ENCODE peak calls at places on chromosome 9, in four cellular contexts. Z, C, M and H are unnamed samples.
A peak's percentile ranks its signal among the peaks of the same experiment; 100 is the strongest.

GRCh38 chr9:100401042-100401441 is 25.9 kb upstream of the MSANTD3 start:
- DNase-seq in Z (no peak), C (no peak), M (no peak), H (no peak)

GRCh38 chr9:6758418-6759113 is 793 bp downstream of the KDM4C start:
- DNase-seq in Z (peak; percentile 61), C (peak; percentile 35), M (no peak), H (peak; percentile 39)

GRCh38 chr9:16012621-16013020 is 459.8 kb downstream of the CCDC171 start:
- DNase-seq in Z (no peak), C (no peak), M (peak; percentile 78), H (no peak)

GRCh38 chr9:71253021-71253420 is 131.6 kb upstream of the TRPM3 start:
- DNase-seq in Z (no peak), C (no peak), M (no peak), H (no peak)

GRCh38 chr9:76369583-76369982 is 24.6 kb downstream of the RFK start:
- DNase-seq in Z (peak; percentile 55), C (peak; percentile 25), M (peak; percentile 80), H (no peak)

GRCh38 chr9:94888775-94889174 is 162.3 kb downstream of the AOPEP start:
- DNase-seq in Z (no peak), C (no peak), M (no peak), H (no peak)

GRCh38 chr9:131589993-131590392 is 44.7 kb downstream of the PRRT1B start:
- DNase-seq in Z (no peak), C (no peak), M (no peak), H (no peak)

GRCh38 chr9:75812139-75812538 is 78.3 kb upstream of the PCSK5 start:
- DNase-seq in Z (no peak), C (no peak), M (no peak), H (no peak)

GRCh38 chr9:133979124-133979920 is 12.8 kb downstream of the VAV2 start:
- DNase-seq in Z (peak; percentile 63), C (peak; percentile 59), M (peak; percentile 27), H (peak; percentile 62)

GRCh38 chr9:134325813-134326753 is at the start of gene RXRA:
- DNase-seq in Z (peak; percentile 93), C (peak; percentile 90), M (peak; percentile 77), H (peak; percentile 89)

GRCh38 chr9:121217609-121218292 is 16.1 kb upstream of the RAB14 start:
- DNase-seq in Z (no peak), C (no peak), M (peak; percentile 47), H (no peak)

GRCh38 chr9:42378418-42378815 is 195.0 kb downstream of the SPATA31A6 start:
- DNase-seq in Z (no peak), C (no peak), M (no peak), H (no peak)

GRCh38 chr9:13083973-13084528 is 195.4 kb downstream of the MPDZ start:
- DNase-seq in Z (peak; percentile 37), C (no peak), M (peak; percentile 71), H (no peak)

GRCh38 chr9:68560131-68560844 is 19.6 kb upstream of the TMEM252 start:
- DNase-seq in Z (peak; percentile 97), C (peak; percentile 46), M (no peak), H (peak; percentile 44)

GRCh38 chr9:105976257-105976656 is 281.9 kb downstream of the TMEM38B start:
- DNase-seq in Z (no peak), C (no peak), M (no peak), H (no peak)

GRCh38 chr9:109590945-109591344 is 92.8 kb upstream of the PTPN3 start:
- DNase-seq in Z (no peak), C (peak; percentile 62), M (peak; percentile 22), H (peak; percentile 47)

GRCh38 chr9:120609636-120610035 is 29.7 kb upstream of the CDK5RAP2 start:
- DNase-seq in Z (no peak), C (no peak), M (peak; percentile 40), H (no peak)

GRCh38 chr9:4138180-4138579 is 161.7 kb downstream of the GLIS3 start:
- DNase-seq in Z (peak; percentile 81), C (no peak), M (no peak), H (no peak)
- H3K27ac ChIP-seq in Z (no peak overlapping the region), C (no peak overlapping the region), M (peak overlapping the region; percentile 91), H (no peak overlapping the region)

GRCh38 chr9:86636051-86636450 is 281.8 kb upstream of the TUT7 start:
- DNase-seq in Z (no peak), C (no peak), M (no peak), H (no peak)
- TF ChIP-seq CTCF in Z (no peak), C (no peak), M (no peak), H (no peak)

GRCh38 chr9:137550958-137551655 is 572 bp upstream of the MRPL41 start:
- DNase-seq in Z (no peak), C (no peak), M (no peak), H (no peak)

GRCh38 chr9:137544176-137544755 is 5.9 kb downstream of the PNPLA7 start:
- DNase-seq in Z (peak; percentile 54), C (no peak), M (no peak), H (no peak)

GRCh38 chr9:137550241-137550621 is at the start of gene PNPLA7:
- DNase-seq in Z (peak; percentile 89), C (peak; percentile 91), M (peak; percentile 35), H (peak; percentile 91)

GRCh38 chr9:137545123-137545522 is 5.1 kb downstream of the PNPLA7 start:
- DNase-seq in Z (peak; percentile 62), C (no peak), M (no peak), H (no peak)

DNA sequence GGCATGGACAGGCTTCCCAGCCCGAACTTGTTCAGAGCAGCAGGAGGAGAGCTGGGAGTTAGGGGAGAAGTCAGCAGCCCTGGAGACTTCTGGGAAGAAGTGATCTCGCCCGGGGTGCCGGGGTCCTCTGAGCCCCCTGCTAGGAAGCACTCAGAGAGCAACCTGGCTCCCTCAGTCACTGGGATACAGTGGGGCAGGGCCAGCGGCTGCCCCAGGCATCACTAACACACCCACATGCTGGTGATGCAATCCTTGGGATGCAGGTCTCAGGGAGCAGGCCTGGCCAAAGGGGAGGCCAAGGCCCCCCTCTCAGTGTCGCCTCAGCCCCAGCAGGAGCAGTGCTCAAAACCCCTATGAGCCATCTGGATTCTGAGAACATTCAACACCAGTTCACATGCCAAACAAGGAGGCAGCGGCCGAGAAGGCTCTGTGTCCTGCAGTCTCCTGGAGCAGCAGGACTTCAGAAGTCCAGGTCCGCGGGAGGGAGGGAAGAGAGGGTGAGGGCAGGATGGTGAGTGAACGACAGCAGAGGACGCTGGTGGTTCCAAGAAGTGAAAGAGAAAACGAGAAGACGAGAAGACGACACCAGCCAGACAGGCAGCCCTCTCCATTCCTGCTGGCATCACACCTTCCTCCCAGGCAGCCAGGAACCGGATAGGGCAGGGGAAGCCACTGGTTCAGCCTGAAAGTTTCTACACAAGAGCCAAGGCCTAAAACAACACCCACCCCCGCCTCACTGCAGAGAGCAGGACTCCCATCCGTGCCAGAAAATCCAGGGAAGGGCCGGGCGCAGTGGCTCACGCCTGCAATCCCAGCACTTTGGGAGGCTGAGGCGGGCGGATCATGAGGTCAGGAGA is 2.3 kb downstream of the PNPLA7 start:
- DNase-seq in Z (no peak), C (no peak), M (no peak), H (no peak)
- H3K4me3 ChIP-seq in Z (no peak overlapping the region), C (no peak overlapping the region), M (no peak overlapping the region), H (no peak overlapping the region)

GRCh38 chr9:34996905-34997279 is 7.3 kb downstream of the DNAJB5 start:
- DNase-seq in Z (no peak), C (no peak), M (no peak), H (no peak)
- H3K27ac ChIP-seq in Z (peak overlapping the region; percentile 80), C (no peak overlapping the region), M (no peak overlapping the region), H (peak overlapping the region; percentile 56)

DNA sequence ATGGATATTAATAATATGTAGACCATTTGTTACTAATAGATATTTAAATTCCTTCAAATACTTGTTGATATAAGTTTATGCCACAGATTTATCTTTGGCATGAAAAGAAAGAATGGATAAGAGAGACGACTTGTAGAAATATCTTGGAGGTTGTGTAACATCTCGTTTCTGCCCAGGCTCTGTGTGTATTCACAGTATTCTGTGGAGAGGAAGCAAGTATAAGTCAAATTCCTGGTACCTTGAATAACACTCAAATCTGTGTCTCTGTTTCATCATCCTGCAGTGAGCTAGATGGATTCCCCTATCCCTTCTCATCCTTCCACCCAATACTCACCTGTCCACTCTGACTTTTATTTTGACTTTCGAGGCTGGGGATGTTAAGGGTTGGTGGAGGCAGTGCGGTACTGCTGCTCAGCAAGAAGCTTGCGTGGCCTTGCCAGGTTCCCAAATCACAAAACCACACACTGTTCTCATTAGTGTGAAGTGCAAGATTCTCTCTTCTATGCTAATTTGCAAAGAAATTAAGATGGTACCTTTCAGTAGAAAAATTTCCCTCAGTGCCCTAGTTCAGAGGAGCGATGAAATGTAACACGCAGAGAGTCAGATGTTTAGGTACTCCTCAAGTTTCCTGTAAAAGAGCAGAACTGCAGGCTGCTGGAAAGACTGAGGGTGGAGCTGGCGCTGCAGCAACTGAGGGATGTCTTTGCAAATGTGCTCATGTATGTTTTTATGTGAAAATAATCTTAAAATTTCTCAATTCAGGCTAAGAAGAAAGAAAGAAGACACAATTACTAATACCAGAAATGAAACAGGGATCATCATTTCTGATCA is 42.6 kb upstream of the ANKRD18A start:
- DNase-seq in Z (peak; percentile 52), C (no peak), M (no peak), H (no peak)
- TF ChIP-seq CTCF in Z (peak; percentile 48), C (no peak), M (peak; percentile 47), H (peak; percentile 43)

DNA sequence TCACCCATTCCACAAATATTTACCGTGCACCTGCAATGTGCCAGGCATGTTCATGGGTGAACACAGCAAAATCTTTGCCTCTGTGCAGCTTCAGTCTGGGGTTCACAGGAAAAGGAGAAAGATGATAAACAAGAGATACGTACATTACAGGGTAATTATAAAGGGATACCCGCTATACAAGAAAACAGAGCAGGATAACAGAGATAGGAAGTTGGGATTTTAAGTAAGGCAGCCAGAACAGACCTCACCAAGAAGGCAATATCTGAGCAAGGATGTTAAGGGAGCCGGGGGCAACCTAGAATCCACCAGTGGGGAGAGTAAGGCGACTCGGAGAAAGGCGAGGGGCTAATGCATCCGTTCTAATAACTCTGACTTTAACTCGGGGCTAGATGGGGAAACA is 811 bp upstream of the RAD23B start:
- DNase-seq in Z (no peak), C (peak; percentile 10), M (no peak), H (no peak)
- H3K4me3 ChIP-seq in Z (peak overlapping the region; percentile 48), C (peak overlapping the region; percentile 79), M (peak overlapping the region; percentile 75), H (peak overlapping the region; percentile 97)

GRCh38 chr9:4762108-4762888 is 21.3 kb upstream of the AK3 start:
- DNase-seq in Z (peak; percentile 83), C (peak; percentile 59), M (peak; percentile 59), H (peak; percentile 70)
- H3K27ac ChIP-seq in Z (no peak overlapping the region), C (no peak overlapping the region), M (no peak overlapping the region), H (peak overlapping the region; percentile 51)

GRCh38 chr9:17837931-17838330 is 259.1 kb downstream of the SH3GL2 start:
- DNase-seq in Z (no peak), C (no peak), M (no peak), H (no peak)
- TF ChIP-seq CTCF in Z (no peak), C (no peak), M (no peak), H (no peak)

GRCh38 chr9:92147030-92147853 is 32.0 kb upstream of the SPTLC1 start:
- DNase-seq in Z (peak; percentile 91), C (peak; percentile 45), M (peak; percentile 93), H (peak; percentile 43)
- H3K4me3 ChIP-seq in Z (no peak overlapping the region), C (no peak overlapping the region), M (no peak overlapping the region), H (peak overlapping the region; percentile 32)

GRCh38 chr9:135524130-135524861 is 3.1 kb downstream of the LCN1 start:
- DNase-seq in Z (peak; percentile 49), C (no peak), M (no peak), H (no peak)
- H3K27ac ChIP-seq in Z (no peak overlapping the region), C (no peak overlapping the region), M (no peak overlapping the region), H (no peak overlapping the region)